ENCODE peak calls at places on chromosomes 12 and 14, in five cellular contexts. P is activated CD4-positive, alpha-beta T cell treated with anti-CD3 and anti-CD28 coated beads for 48 hours; W is astrocyte of the cerebellum; E is stimulated activated CD8-positive, alpha-beta memory T cell treated with anti-CD3 and anti-CD28 coated beads, Interleukin-7, amount 100 ng/mL, for 1 hour; C is Peyer's patch. H is an unnamed sample.

GRCh38 chr12:89392401-89392800 is 40.1 kb upstream of the DUSP6 start:
- DNase-seq in P (no peak), W (no peak), E (no peak), C (no peak), H (no peak)

GRCh38 chr14:54529811-54530210 is 20.1 kb downstream of the CGRRF1 start:
- DNase-seq in P (no peak), W (peak; percentile 15), E (no peak), C (no peak), H (no peak)

GRCh38 chr14:103033744-103034143 is 23.6 kb downstream of the CDC42BPB start:
- DNase-seq in P (no peak), W (no peak), E (no peak), C (peak; percentile 59), H (no peak)

GRCh38 chr14:87896393-87897380 is 96.3 kb downstream of the GALC start:
- DNase-seq in P (no peak), W (peak; percentile 60), E (no peak), C (no peak), H (peak; percentile 3)

GRCh38 chr14:85178869-85179268 is 351.1 kb upstream of the FLRT2 start:
- DNase-seq in P (no peak), W (no peak), E (no peak), C (no peak), H (no peak)

GRCh38 chr12:69338120-69338859 is 9.9 kb upstream of the LYZ start:
- DNase-seq in P (no peak), W (no peak), E (no peak), C (no peak), H (no peak)

GRCh38 chr14:89349196-89350008 is 67.6 kb downstream of the FOXN3 start:
- DNase-seq in P (no peak), W (peak; percentile 28), E (no peak), C (peak; percentile 70), H (no peak)

GRCh38 chr14:31269599-31270195 is 62.1 kb upstream of the HECTD1 start:
- DNase-seq in P (no peak), W (no peak), E (no peak), C (no peak), H (no peak)

GRCh38 chr14:79320561-79320960 is 890.7 kb downstream of the DIO2 start:
- DNase-seq in P (no peak), W (no peak), E (no peak), C (no peak), H (no peak)

GRCh38 chr12:3138896-3139590 is 61.9 kb downstream of the TSPAN9 start:
- DNase-seq in P (no peak), W (peak; percentile 49), E (no peak), C (peak; percentile 10), H (no peak)

GRCh38 chr12:114679942-114680341 is 4.0 kb downstream of the TBX3 start:
- DNase-seq in P (no peak), W (no peak), E (no peak), C (no peak), H (no peak)

GRCh38 chr12:109934026-109934425 is 34.0 kb downstream of the TCHP start:
- DNase-seq in P (peak; percentile 28), W (no peak), E (no peak), C (no peak), H (no peak)

GRCh38 chr14:63501429-63501828 is 41.7 kb downstream of the PPP2R5E start:
- DNase-seq in P (no peak), W (no peak), E (no peak), C (no peak), H (no peak)

GRCh38 chr12:3770891-3771290 is 18.0 kb upstream of the CRACR2A start:
- DNase-seq in P (no peak), W (no peak), E (no peak), C (no peak), H (no peak)

GRCh38 chr12:25623816-25624215 is 70.7 kb upstream of the LMNTD1 start:
- DNase-seq in P (no peak), W (no peak), E (no peak), C (no peak), H (no peak)

GRCh38 chr12:19652391-19652790 is 213.1 kb downstream of the AEBP2 start:
- DNase-seq in P (no peak), W (no peak), E (no peak), C (no peak), H (no peak)

GRCh38 chr12:1650954-1651353 is 21.9 kb downstream of the WNT5B start:
- DNase-seq in P (no peak), W (no peak), E (no peak), C (peak; percentile 5), H (no peak)

GRCh38 chr14:75484711-75485429 is 37.4 kb upstream of the BATF start:
- DNase-seq in P (no peak), W (no peak), E (no peak), C (no peak), H (no peak)